ENCODE peak calls at places on chromosomes 1 and 21, in four cellular contexts. T, G, Y and V are unnamed samples.

GRCh38 chr1:221816899-221817298 is 75.0 kb upstream of the DUSP10 start:
- DNase-seq in T (no peak), G (no peak), Y (peak; percentile 94), V (peak; percentile 92)

GRCh38 chr1:197787056-197787455 is 11.8 kb upstream of the DENND1B start:
- DNase-seq in T (no peak), Y (peak; percentile 35), G (no peak), V (no peak)

GRCh38 chr21:17925900-17926299 is 106.7 kb upstream of the C21orf91 start:
- DNase-seq in Y (peak; percentile 52), T (no peak), G (no peak), V (peak; percentile 51)

GRCh38 chr1:209041936-209042335 is 541.6 kb upstream of the CAMK1G start:
- DNase-seq in T (no peak), Y (peak; percentile 2), G (no peak), V (peak; percentile 27)

GRCh38 chr1:203675596-203676347 is 49.1 kb downstream of the ATP2B4 start:
- DNase-seq in Y (no peak), G (peak; percentile 62), T (no peak), V (no peak)

GRCh38 chr1:94079056-94079990 is 41.6 kb downstream of the ABCA4 start:
- DNase-seq in T (no peak), G (no peak), Y (no peak), V (peak; percentile 32)

GRCh38 chr1:115201598-115201997 is 112.3 kb upstream of the TSPAN2 start:
- DNase-seq in Y (no peak), T (no peak), G (no peak), V (no peak)

GRCh38 chr1:234987415-234988159 is 141.1 kb downstream of the TOMM20 start:
- DNase-seq in T (no peak), Y (peak; percentile 88), G (no peak), V (peak; percentile 91)

GRCh38 chr1:241077386-241078147 is 279.4 kb downstream of the RGS7 start:
- DNase-seq in Y (no peak), G (no peak), T (no peak), V (no peak)

GRCh38 chr1:35301674-35302392 is 33.3 kb downstream of the ZMYM4 start:
- DNase-seq in T (no peak), Y (no peak), G (no peak), V (no peak)

GRCh38 chr1:8825985-8826481 is 8.6 kb upstream of the RERE start:
- DNase-seq in G (no peak), T (no peak), Y (peak; percentile 85), V (peak; percentile 78)

GRCh38 chr1:168202941-168203654 is 22.7 kb upstream of the SFT2D2 start:
- DNase-seq in Y (peak; percentile 96), T (no peak), G (no peak), V (peak; percentile 78)

GRCh38 chr1:176789571-176790090 is 326.7 kb downstream of the PAPPA2 start:
- DNase-seq in T (no peak), G (no peak), Y (no peak), V (peak; percentile 16)

GRCh38 chr1:216047821-216048220 is 375.4 kb downstream of the USH2A start:
- DNase-seq in Y (no peak), G (no peak), T (no peak), V (peak; percentile 8)

GRCh38 chr1:59699227-59699847 is 115.4 kb upstream of the HOOK1 start:
- DNase-seq in Y (peak; percentile 70), T (peak; percentile 53), G (no peak), V (peak; percentile 64)

GRCh38 chr1:233819042-233819441 is 85.4 kb upstream of the SLC35F3 start:
- DNase-seq in T (no peak), Y (no peak), G (no peak), V (no peak)

GRCh38 chr1:109266965-109267364 is 16.0 kb downstream of the PSRC1 start:
- DNase-seq in Y (peak; percentile 64), G (no peak), T (no peak), V (peak; percentile 84)

GRCh38 chr21:44962481-44962966 is 22.7 kb downstream of the SLX9 start:
- DNase-seq in Y (peak; percentile 99), T (no peak), G (no peak), V (peak; percentile 98)

GRCh38 chr1:118484893-118485292 is 299.9 kb upstream of the SPAG17 start:
- DNase-seq in G (no peak), T (no peak), Y (no peak), V (no peak)

GRCh38 chr1:202131956-202132821 is 9.5 kb downstream of the GPR37L1 start:
- DNase-seq in Y (no peak), G (no peak), T (no peak), V (no peak)

GRCh38 chr1:40140211-40140709 is 20.9 kb upstream of the RLF start:
- DNase-seq in G (no peak), Y (no peak), T (no peak), V (no peak)

GRCh38 chr1:203636306-203636705 is 9.7 kb downstream of the ATP2B4 start:
- DNase-seq in Y (no peak), T (no peak), G (no peak), V (peak; percentile 60)

GRCh38 chr1:29711582-29712274 is 475.4 kb downstream of the PTPRU start:
- DNase-seq in G (no peak), T (no peak), Y (peak; percentile 84), V (peak; percentile 95)

GRCh38 chr1:38526046-38526445 is 333.5 kb downstream of the RRAGC start:
- DNase-seq in T (peak; percentile 34), Y (no peak), G (no peak), V (no peak)

GRCh38 chr1:19038732-19039131 is 82.3 kb upstream of the IFFO2 start:
- DNase-seq in G (no peak), T (no peak), Y (no peak), V (no peak)

GRCh38 chr1:17167783-17168479 is 37.0 kb upstream of the PADI1 start:
- DNase-seq in Y (peak; percentile 94), G (no peak), T (no peak), V (peak; percentile 90)

GRCh38 chr21:38306833-38307232 is 50.0 kb downstream of the KCNJ15 start:
- DNase-seq in G (no peak), Y (peak; percentile 99), T (no peak), V (peak; percentile 94)

GRCh38 chr1:201295861-201296260 is 12.6 kb downstream of the PKP1 start:
- DNase-seq in G (no peak), T (no peak), Y (peak; percentile 58), V (peak; percentile 64)

GRCh38 chr1:186212574-186213224 is 162.4 kb downstream of the TPR start:
- DNase-seq in G (no peak), T (peak; percentile 69), Y (peak; percentile 97), V (peak; percentile 93)

GRCh38 chr1:89688607-89689006 is 55.7 kb downstream of the LRRC8C start:
- DNase-seq in G (no peak), T (no peak), Y (peak; percentile 25), V (no peak)

GRCh38 chr21:14306143-14306907 is 76.6 kb downstream of the HSPA13 start:
- DNase-seq in T (no peak), G (no peak), Y (peak; percentile 43), V (no peak)

GRCh38 chr1:224623743-224624333 is 7.7 kb downstream of the CNIH3 start:
- DNase-seq in Y (peak; percentile 90), G (no peak), T (no peak), V (peak; percentile 96)
- H3K4me3 ChIP-seq in Y (no peak overlapping the region), G (no peak overlapping the region), T (no peak overlapping the region), V (no peak overlapping the region)

DNA sequence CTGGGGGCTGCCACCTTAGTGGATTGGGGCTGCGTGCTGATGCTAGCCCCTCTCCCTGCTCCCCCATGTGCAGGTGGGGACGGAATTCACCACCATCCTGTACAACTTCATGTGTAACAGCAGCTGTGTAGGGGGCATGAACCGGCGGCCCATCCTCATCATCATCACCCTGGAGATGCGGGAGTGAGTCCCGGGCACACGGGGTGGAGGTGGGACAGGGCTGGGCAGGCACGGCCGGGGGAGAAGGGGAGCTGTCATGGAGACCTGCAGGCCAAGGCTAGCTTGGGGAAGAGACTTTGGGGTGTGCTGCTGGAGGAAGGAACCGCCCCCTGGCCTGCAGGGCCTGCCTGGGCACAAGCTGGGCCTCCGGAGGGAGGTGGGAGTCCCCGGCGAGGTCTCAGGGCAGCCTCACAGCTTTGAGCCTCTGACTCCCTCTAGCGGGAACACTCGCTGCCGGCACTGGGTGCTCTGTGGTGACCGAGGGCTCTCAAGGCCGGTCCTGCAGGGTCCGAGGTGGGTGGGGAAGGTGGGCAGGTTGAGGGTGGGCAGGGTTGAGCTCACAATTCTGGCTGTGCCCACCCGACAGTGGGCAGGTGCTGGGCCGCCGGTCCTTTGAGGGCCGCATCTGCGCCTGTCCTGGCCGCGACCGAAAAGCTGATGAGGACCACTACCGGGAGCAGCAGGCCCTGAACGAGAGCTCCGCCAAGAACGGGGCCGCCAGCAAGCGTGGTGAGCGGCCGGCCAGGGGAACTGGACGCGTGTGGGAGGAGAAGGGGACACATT is 25.0 kb upstream of the CCDC27 start:
- DNase-seq in Y (peak; percentile 22), T (peak; percentile 83), G (no peak), V (no peak)
- TF ChIP-seq CTCF in Y (peak; percentile 62), T (peak; percentile 83), G (no peak), V (peak; percentile 64)

GRCh38 chr1:206575894-206576737 is 36.1 kb downstream of the EIF2D start:
- DNase-seq in T (no peak), Y (no peak), G (no peak), V (no peak)
- H3K4me3 ChIP-seq in T (no peak overlapping the region), Y (no peak overlapping the region), G (no peak overlapping the region), V (no peak overlapping the region)

GRCh38 chr1:4653796-4654715 is at the start of gene AJAP1:
- DNase-seq in G (no peak), Y (no peak), T (no peak), V (no peak)

GRCh38 chr1:4657244-4657789 is 2.9 kb downstream of the AJAP1 start:
- DNase-seq in T (no peak), Y (no peak), G (no peak), V (no peak)

GRCh38 chr1:4656533-4657140 is 2.2 kb downstream of the AJAP1 start:
- DNase-seq in Y (no peak), G (no peak), T (no peak), V (no peak)

GRCh38 chr1:4654764-4655673 is 610 bp downstream of the AJAP1 start:
- DNase-seq in G (no peak), T (no peak), Y (no peak), V (no peak)

GRCh38 chr1:4655674-4656532 is 1.5 kb downstream of the AJAP1 start:
- DNase-seq in Y (peak; percentile 44), T (peak; percentile 22), G (peak; percentile 71), V (peak; percentile 25)
- TF ChIP-seq CTCF in Y (peak; percentile 35), T (peak; percentile 20), G (peak; percentile 48), V (peak; percentile 47)

GRCh38 chr1:163471766-163472165 is 150.0 kb downstream of the NUF2 start:
- DNase-seq in T (no peak), G (no peak), Y (no peak), V (no peak)

GRCh38 chr1:163467291-163467690 is 145.5 kb downstream of the NUF2 start:
- DNase-seq in G (no peak), T (no peak), Y (no peak), V (no peak)

GRCh38 chr1:163472267-163472666 is 150.5 kb downstream of the NUF2 start:
- DNase-seq in G (no peak), T (no peak), Y (no peak), V (peak; percentile 9)
- H3K4me3 ChIP-seq in G (no peak overlapping the region), T (no peak overlapping the region), Y (no peak overlapping the region), V (no peak overlapping the region)